ENCODE peak calls at places on chromosomes 12 and 14, in nine cellular contexts. U, O, K, H, R, T, E, J and F are unnamed samples.

GRCh38 chr12:96824838-96825236 is 82.2 kb upstream of the NEDD1 start:
- DNase-seq in U (no peak), O (no peak), K (no peak), H (no peak), R (no peak), T (no peak), E (no peak), J (no peak), F (no peak)

GRCh38 chr12:2416158-2416557 is 363.4 kb downstream of the CACNA1C start:
- DNase-seq in U (no peak), O (no peak), K (no peak), H (no peak), R (no peak), T (no peak), E (no peak), J (no peak), F (no peak)

GRCh38 chr12:114213055-114213561 is 192.8 kb downstream of the TBX5 start:
- DNase-seq in U (no peak), O (no peak), K (no peak), H (no peak), R (no peak), T (no peak), E (no peak), J (no peak), F (no peak)

GRCh38 chr14:85333313-85333712 is 196.6 kb upstream of the FLRT2 start:
- DNase-seq in U (no peak), O (no peak), K (peak; percentile 42), H (no peak), R (no peak), T (no peak), E (peak; percentile 52), J (peak; percentile 76), F (peak; percentile 28)

GRCh38 chr12:176321-177181 is 37.4 kb downstream of the SLC6A12 start:
- DNase-seq in U (no peak), O (peak; percentile 75), K (peak; percentile 57), H (peak; percentile 47), R (no peak), T (no peak), E (peak; percentile 7), J (no peak), F (peak; percentile 65)

GRCh38 chr12:102010265-102010994 is 51.4 kb downstream of the WASHC3 start:
- DNase-seq in U (no peak), O (peak; percentile 16), K (no peak), H (no peak), R (no peak), T (no peak), E (no peak), J (no peak), F (no peak)

GRCh38 chr14:81311128-81311527 is 89.0 kb downstream of the STON2 start:
- DNase-seq in U (no peak), O (no peak), K (no peak), H (no peak), R (no peak), T (no peak), E (no peak), J (no peak), F (no peak)

GRCh38 chr14:98950356-98950895 is 321.6 kb downstream of the BCL11B start:
- DNase-seq in U (no peak), O (no peak), K (no peak), H (no peak), R (no peak), T (no peak), E (no peak), J (no peak), F (no peak)

GRCh38 chr12:13571035-13571434 is 374.5 kb downstream of the EMP1 start:
- DNase-seq in U (no peak), O (no peak), K (no peak), H (no peak), R (no peak), T (no peak), E (no peak), J (no peak), F (no peak)

GRCh38 chr14:46653031-46653775 is 1.6 kb upstream of the RPL10L start:
- DNase-seq in U (no peak), O (no peak), K (no peak), H (no peak), R (no peak), T (no peak), E (no peak), J (no peak), F (no peak)
- TF ChIP-seq CTCF in U (no peak), O (no peak), K (no peak), H (no peak), R (no peak), T (no peak), E (no peak), J (no peak), F (no peak)

GRCh38 chr12:49626169-49626835 is 2.9 kb downstream of the PRPF40B start:
- DNase-seq in U (no peak), O (no peak), K (no peak), H (no peak), R (no peak), T (no peak), E (no peak), J (no peak), F (no peak)
- TF ChIP-seq CTCF in U (no peak), O (no peak), K (no peak), H (no peak), R (no peak), T (peak; percentile 28), E (peak; percentile 8), J (peak; percentile 11), F (no peak)

GRCh38 chr12:104457746-104458644 is 1.2 kb downstream of the CHST11 start:
- DNase-seq in U (peak; percentile 28), O (peak; percentile 31), K (peak; percentile 5), H (peak; percentile 36), R (peak; percentile 55), T (peak; percentile 52), E (no peak), J (no peak), F (no peak)

GRCh38 chr12:104456950-104457745 is 400 bp downstream of the CHST11 start:
- DNase-seq in U (peak; percentile 65), O (peak; percentile 66), K (peak; percentile 64), H (peak; percentile 73), R (peak; percentile 79), T (peak; percentile 50), E (peak; percentile 54), J (peak; percentile 65), F (peak; percentile 36)

GRCh38 chr12:104454997-104455396 is 1.8 kb upstream of the CHST11 start:
- DNase-seq in U (no peak), O (no peak), K (peak; percentile 71), H (no peak), R (no peak), T (no peak), E (peak; percentile 69), J (peak; percentile 14), F (peak; percentile 41)

GRCh38 chr12:104455594-104456416 is 943 bp upstream of the CHST11 start:
- DNase-seq in U (no peak), O (no peak), K (no peak), H (no peak), R (no peak), T (no peak), E (no peak), J (no peak), F (no peak)

GRCh38 chr12:104456417-104456949 is at the start of gene CHST11:
- DNase-seq in U (peak; percentile 73), O (peak; percentile 76), K (peak; percentile 83), H (peak; percentile 88), R (peak; percentile 98), T (peak; percentile 61), E (peak; percentile 92), J (peak; percentile 50), F (peak; percentile 64)
- TF ChIP-seq CTCF in U (no peak), O (peak; percentile 31), K (peak; percentile 37), H (peak; percentile 47), R (peak; percentile 43), T (no peak), E (peak; percentile 22), J (peak; percentile 17), F (peak; percentile 48)

DNA sequence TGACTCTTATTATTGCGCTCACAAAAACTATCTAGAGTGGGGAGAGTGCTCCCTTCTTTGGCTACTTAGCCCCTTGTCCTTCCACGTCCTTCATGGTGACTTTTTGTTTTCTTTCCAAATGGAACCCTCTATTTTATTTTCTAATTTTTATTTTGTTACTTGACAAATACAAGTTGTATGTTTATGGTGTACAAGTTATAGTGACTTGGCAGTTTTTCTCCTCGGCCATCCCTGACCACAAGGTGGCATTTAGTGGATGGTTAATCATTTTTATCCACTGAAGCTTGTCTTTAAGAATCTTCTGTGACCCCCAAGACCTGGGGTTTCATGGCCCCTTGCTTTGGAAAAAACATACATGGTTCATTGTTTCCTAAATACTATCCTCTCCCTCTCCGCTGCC is 70.1 kb downstream of the NKX2-1 start:
- DNase-seq in U (no peak), O (no peak), K (no peak), H (no peak), R (no peak), T (no peak), E (no peak), J (no peak), F (no peak)
- TF ChIP-seq CTCF in U (no peak), O (no peak), K (no peak), H (no peak), R (no peak), T (no peak), E (no peak), J (no peak), F (peak; percentile 8)

DNA sequence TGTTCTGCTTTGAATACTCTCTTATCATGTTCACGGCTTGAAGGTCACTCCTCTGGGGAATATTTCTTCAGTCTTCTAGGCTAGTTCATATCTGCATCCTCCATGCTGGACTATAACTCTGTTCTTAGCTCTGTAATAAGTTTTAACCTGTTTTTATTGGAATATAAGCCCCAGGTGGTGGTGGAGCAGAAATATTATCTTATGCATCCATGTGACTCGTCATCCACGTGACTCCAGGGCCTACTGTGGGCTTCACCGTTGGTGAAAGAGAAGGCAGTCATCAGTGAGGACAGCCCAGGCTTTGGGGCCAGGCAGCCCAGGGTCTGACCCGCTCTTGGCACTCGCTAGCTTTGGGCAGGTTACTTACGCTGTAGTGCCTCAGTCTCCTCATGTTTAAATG is 87.1 kb downstream of the ETNK1 start:
- DNase-seq in U (no peak), O (no peak), K (no peak), H (no peak), R (no peak), T (no peak), E (no peak), J (no peak), F (no peak)
- TF ChIP-seq CTCF in U (no peak), O (no peak), K (no peak), H (no peak), R (no peak), T (no peak), E (no peak), J (no peak), F (no peak)

GRCh38 chr14:93104961-93105360 is 10.8 kb downstream of the ITPK1 start:
- DNase-seq in U (no peak), O (no peak), K (no peak), H (no peak), R (no peak), T (no peak), E (no peak), J (no peak), F (no peak)
- TF ChIP-seq CTCF in U (no peak), O (no peak), K (peak; percentile 12), H (no peak), R (peak; percentile 26), T (no peak), E (no peak), J (no peak), F (peak; percentile 24)

DNA sequence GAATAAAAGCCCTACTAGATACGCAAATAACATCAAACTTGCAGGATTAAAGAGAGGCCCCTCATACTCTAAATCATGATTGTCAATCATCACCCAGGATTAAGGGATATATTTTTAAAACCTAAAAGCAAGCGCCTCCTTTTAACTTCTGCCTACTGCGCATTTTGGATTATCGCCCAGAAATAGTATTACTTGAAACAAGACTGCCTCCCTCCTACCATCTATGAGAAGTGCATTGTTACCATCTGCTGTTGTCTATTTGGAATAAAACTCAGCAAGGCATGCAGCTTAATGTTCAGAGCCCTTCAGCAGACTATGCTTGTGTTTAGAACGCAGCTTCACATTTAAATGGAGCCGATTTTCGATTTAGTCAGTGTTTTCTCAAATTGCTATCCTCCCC is 79.6 kb downstream of the EXOC5 start:
- DNase-seq in U (no peak), O (no peak), K (peak; percentile 50), H (no peak), R (peak; percentile 54), T (no peak), E (no peak), J (peak; percentile 24), F (peak; percentile 7)
- TF ChIP-seq CTCF in U (peak; percentile 26), O (no peak), K (peak; percentile 45), H (no peak), R (peak; percentile 53), T (no peak), E (no peak), J (no peak), F (no peak)